ENCODE peak calls at places on chromosomes 5 and 9, in eight cellular contexts. One of them, this sample, is unnamed.

GRCh38 chr5:75089137-75089536 is 36.8 kb upstream of the GCNT4 start:
- DNase-seq in GDM1: no peak
- DNase-seq in choroid plexus epithelial cell: no peak
- DNase-seq in activated CD4-positive, alpha-beta T cell treated with anti-CD3 and anti-CD28 coated beads, Interleukin-2, amount 50 U/mL, for 1 hour: no peak
- DNase-seq in GM20000: no peak
- DNase-seq in stimulated activated CD4-positive, alpha-beta T cell treated with anti-CD3 and anti-CD28 coated beads, Interleukin-1b, Interleukin-23, amount 100 ng/mL, for 4 hours: no peak
- DNase-seq in A549: no peak
- DNase-seq in RCC 7860: no peak
- DNase-seq in this sample: no peak

GRCh38 chr5:78731884-78732283 is 83.3 kb upstream of the LHFPL2 start:
- DNase-seq in choroid plexus epithelial cell: peak
- DNase-seq in RCC 7860: no peak
- DNase-seq in A549: no peak
- DNase-seq in GM20000: no peak
- DNase-seq in GDM1: no peak
- DNase-seq in activated CD4-positive, alpha-beta T cell treated with anti-CD3 and anti-CD28 coated beads, Interleukin-2, amount 50 U/mL, for 1 hour: no peak
- DNase-seq in stimulated activated CD4-positive, alpha-beta T cell treated with anti-CD3 and anti-CD28 coated beads, Interleukin-1b, Interleukin-23, amount 100 ng/mL, for 4 hours: no peak
- DNase-seq in this sample: no peak

GRCh38 chr5:171308453-171309275 is at the start of gene TLX3:
- DNase-seq in RCC 7860: no peak
- DNase-seq in GM20000: no peak
- DNase-seq in stimulated activated CD4-positive, alpha-beta T cell treated with anti-CD3 and anti-CD28 coated beads, Interleukin-1b, Interleukin-23, amount 100 ng/mL, for 4 hours: no peak
- DNase-seq in GDM1: no peak
- DNase-seq in A549: no peak
- DNase-seq in choroid plexus epithelial cell: no peak
- DNase-seq in activated CD4-positive, alpha-beta T cell treated with anti-CD3 and anti-CD28 coated beads, Interleukin-2, amount 50 U/mL, for 1 hour: no peak
- DNase-seq in this sample: no peak

GRCh38 chr9:130297371-130297770 is 31.8 kb downstream of the HMCN2 start:
- DNase-seq in A549: no peak
- DNase-seq in activated CD4-positive, alpha-beta T cell treated with anti-CD3 and anti-CD28 coated beads, Interleukin-2, amount 50 U/mL, for 1 hour: no peak
- DNase-seq in RCC 7860: no peak
- DNase-seq in GM20000: no peak
- DNase-seq in stimulated activated CD4-positive, alpha-beta T cell treated with anti-CD3 and anti-CD28 coated beads, Interleukin-1b, Interleukin-23, amount 100 ng/mL, for 4 hours: no peak
- DNase-seq in choroid plexus epithelial cell: no peak
- DNase-seq in GDM1: no peak
- DNase-seq in this sample: no peak

GRCh38 chr9:87875839-87876545 is 6.7 kb upstream of the SPATA31E1 start:
- DNase-seq in GM20000: no peak
- DNase-seq in choroid plexus epithelial cell: no peak
- DNase-seq in A549: no peak
- DNase-seq in GDM1: no peak
- DNase-seq in RCC 7860: no peak
- DNase-seq in activated CD4-positive, alpha-beta T cell treated with anti-CD3 and anti-CD28 coated beads, Interleukin-2, amount 50 U/mL, for 1 hour: no peak
- DNase-seq in stimulated activated CD4-positive, alpha-beta T cell treated with anti-CD3 and anti-CD28 coated beads, Interleukin-1b, Interleukin-23, amount 100 ng/mL, for 4 hours: no peak
- DNase-seq in this sample: no peak

GRCh38 chr5:142674438-142675210 is 11.3 kb downstream of the FGF1 start:
- DNase-seq in GM20000: no peak
- DNase-seq in activated CD4-positive, alpha-beta T cell treated with anti-CD3 and anti-CD28 coated beads, Interleukin-2, amount 50 U/mL, for 1 hour: no peak
- DNase-seq in GDM1: no peak
- DNase-seq in choroid plexus epithelial cell: peak
- DNase-seq in A549: no peak
- DNase-seq in RCC 7860: no peak
- DNase-seq in stimulated activated CD4-positive, alpha-beta T cell treated with anti-CD3 and anti-CD28 coated beads, Interleukin-1b, Interleukin-23, amount 100 ng/mL, for 4 hours: no peak
- DNase-seq in this sample: peak

GRCh38 chr5:40260351-40260750 is 419.4 kb upstream of the PTGER4 start:
- DNase-seq in RCC 7860: no peak
- DNase-seq in GDM1: no peak
- DNase-seq in GM20000: no peak
- DNase-seq in A549: no peak
- DNase-seq in activated CD4-positive, alpha-beta T cell treated with anti-CD3 and anti-CD28 coated beads, Interleukin-2, amount 50 U/mL, for 1 hour: no peak
- DNase-seq in stimulated activated CD4-positive, alpha-beta T cell treated with anti-CD3 and anti-CD28 coated beads, Interleukin-1b, Interleukin-23, amount 100 ng/mL, for 4 hours: no peak
- DNase-seq in choroid plexus epithelial cell: peak
- DNase-seq in this sample: no peak

GRCh38 chr5:135255461-135256178 is 143.4 kb downstream of the MACROH2A1 start:
- DNase-seq in RCC 7860: no peak
- DNase-seq in GM20000: no peak
- DNase-seq in activated CD4-positive, alpha-beta T cell treated with anti-CD3 and anti-CD28 coated beads, Interleukin-2, amount 50 U/mL, for 1 hour: no peak
- DNase-seq in choroid plexus epithelial cell: no peak
- DNase-seq in GDM1: no peak
- DNase-seq in A549: no peak
- DNase-seq in stimulated activated CD4-positive, alpha-beta T cell treated with anti-CD3 and anti-CD28 coated beads, Interleukin-1b, Interleukin-23, amount 100 ng/mL, for 4 hours: no peak
- DNase-seq in this sample: no peak

GRCh38 chr5:56759521-56759920 is 55.8 kb upstream of the MAP3K1 start:
- DNase-seq in RCC 7860: no peak
- DNase-seq in GDM1: no peak
- DNase-seq in stimulated activated CD4-positive, alpha-beta T cell treated with anti-CD3 and anti-CD28 coated beads, Interleukin-1b, Interleukin-23, amount 100 ng/mL, for 4 hours: no peak
- DNase-seq in A549: no peak
- DNase-seq in GM20000: no peak
- DNase-seq in choroid plexus epithelial cell: no peak
- DNase-seq in activated CD4-positive, alpha-beta T cell treated with anti-CD3 and anti-CD28 coated beads, Interleukin-2, amount 50 U/mL, for 1 hour: no peak
- DNase-seq in this sample: no peak

GRCh38 chr9:136297016-136297691 is 6.7 kb downstream of the CCDC187 start:
- DNase-seq in activated CD4-positive, alpha-beta T cell treated with anti-CD3 and anti-CD28 coated beads, Interleukin-2, amount 50 U/mL, for 1 hour: no peak
- DNase-seq in GDM1: no peak
- DNase-seq in choroid plexus epithelial cell: no peak
- DNase-seq in GM20000: no peak
- DNase-seq in stimulated activated CD4-positive, alpha-beta T cell treated with anti-CD3 and anti-CD28 coated beads, Interleukin-1b, Interleukin-23, amount 100 ng/mL, for 4 hours: no peak
- DNase-seq in A549: no peak
- DNase-seq in RCC 7860: no peak
- DNase-seq in this sample: no peak

GRCh38 chr9:112757300-112757883 is 6.8 kb downstream of the SNX30 start:
- DNase-seq in stimulated activated CD4-positive, alpha-beta T cell treated with anti-CD3 and anti-CD28 coated beads, Interleukin-1b, Interleukin-23, amount 100 ng/mL, for 4 hours: no peak
- DNase-seq in activated CD4-positive, alpha-beta T cell treated with anti-CD3 and anti-CD28 coated beads, Interleukin-2, amount 50 U/mL, for 1 hour: no peak
- DNase-seq in GDM1: no peak
- DNase-seq in GM20000: no peak
- DNase-seq in RCC 7860: no peak
- DNase-seq in A549: no peak
- DNase-seq in choroid plexus epithelial cell: peak
- DNase-seq in this sample: no peak

GRCh38 chr9:109953300-109953699 is 173.3 kb downstream of the PALM2AKAP2 start:
- DNase-seq in stimulated activated CD4-positive, alpha-beta T cell treated with anti-CD3 and anti-CD28 coated beads, Interleukin-1b, Interleukin-23, amount 100 ng/mL, for 4 hours: no peak
- DNase-seq in A549: no peak
- DNase-seq in choroid plexus epithelial cell: no peak
- DNase-seq in GDM1: no peak
- DNase-seq in activated CD4-positive, alpha-beta T cell treated with anti-CD3 and anti-CD28 coated beads, Interleukin-2, amount 50 U/mL, for 1 hour: no peak
- DNase-seq in GM20000: no peak
- DNase-seq in RCC 7860: no peak
- DNase-seq in this sample: no peak

GRCh38 chr5:17192191-17192590 is 25.2 kb upstream of the BASP1 start:
- DNase-seq in GM20000: no peak
- DNase-seq in GDM1: no peak
- DNase-seq in activated CD4-positive, alpha-beta T cell treated with anti-CD3 and anti-CD28 coated beads, Interleukin-2, amount 50 U/mL, for 1 hour: no peak
- DNase-seq in stimulated activated CD4-positive, alpha-beta T cell treated with anti-CD3 and anti-CD28 coated beads, Interleukin-1b, Interleukin-23, amount 100 ng/mL, for 4 hours: no peak
- DNase-seq in choroid plexus epithelial cell: peak
- DNase-seq in RCC 7860: no peak
- DNase-seq in A549: no peak
- DNase-seq in this sample: no peak

GRCh38 chr5:129363991-129364390 is 96.1 kb upstream of the ADAMTS19 start:
- DNase-seq in A549: no peak
- DNase-seq in choroid plexus epithelial cell: no peak
- DNase-seq in RCC 7860: no peak
- DNase-seq in activated CD4-positive, alpha-beta T cell treated with anti-CD3 and anti-CD28 coated beads, Interleukin-2, amount 50 U/mL, for 1 hour: no peak
- DNase-seq in GDM1: no peak
- DNase-seq in stimulated activated CD4-positive, alpha-beta T cell treated with anti-CD3 and anti-CD28 coated beads, Interleukin-1b, Interleukin-23, amount 100 ng/mL, for 4 hours: no peak
- DNase-seq in GM20000: no peak
- DNase-seq in this sample: no peak

GRCh38 chr5:126454081-126454480 is 30.9 kb downstream of the GRAMD2B start:
- DNase-seq in GM20000: no peak
- DNase-seq in stimulated activated CD4-positive, alpha-beta T cell treated with anti-CD3 and anti-CD28 coated beads, Interleukin-1b, Interleukin-23, amount 100 ng/mL, for 4 hours: no peak
- DNase-seq in RCC 7860: no peak
- DNase-seq in activated CD4-positive, alpha-beta T cell treated with anti-CD3 and anti-CD28 coated beads, Interleukin-2, amount 50 U/mL, for 1 hour: no peak
- DNase-seq in GDM1: no peak
- DNase-seq in choroid plexus epithelial cell: peak
- DNase-seq in A549: no peak
- DNase-seq in this sample: no peak

GRCh38 chr9:33452828-33453271 is 5.5 kb upstream of the AQP3 start:
- DNase-seq in RCC 7860: peak
- DNase-seq in A549: peak
- DNase-seq in GM20000: peak
- DNase-seq in stimulated activated CD4-positive, alpha-beta T cell treated with anti-CD3 and anti-CD28 coated beads, Interleukin-1b, Interleukin-23, amount 100 ng/mL, for 4 hours: no peak
- DNase-seq in GDM1: peak
- DNase-seq in activated CD4-positive, alpha-beta T cell treated with anti-CD3 and anti-CD28 coated beads, Interleukin-2, amount 50 U/mL, for 1 hour: peak
- DNase-seq in choroid plexus epithelial cell: peak
- DNase-seq in this sample: peak

GRCh38 chr9:115922441-115922840 is 231.2 kb upstream of the PAPPA start:
- DNase-seq in RCC 7860: no peak
- DNase-seq in GDM1: no peak
- DNase-seq in choroid plexus epithelial cell: peak
- DNase-seq in activated CD4-positive, alpha-beta T cell treated with anti-CD3 and anti-CD28 coated beads, Interleukin-2, amount 50 U/mL, for 1 hour: no peak
- DNase-seq in GM20000: no peak
- DNase-seq in stimulated activated CD4-positive, alpha-beta T cell treated with anti-CD3 and anti-CD28 coated beads, Interleukin-1b, Interleukin-23, amount 100 ng/mL, for 4 hours: no peak
- DNase-seq in A549: no peak
- DNase-seq in this sample: no peak

GRCh38 chr9:591292-591691 is 250.2 kb upstream of the DMRT1 start:
- DNase-seq in GM20000: no peak
- DNase-seq in A549: no peak
- DNase-seq in GDM1: no peak
- DNase-seq in activated CD4-positive, alpha-beta T cell treated with anti-CD3 and anti-CD28 coated beads, Interleukin-2, amount 50 U/mL, for 1 hour: no peak
- DNase-seq in stimulated activated CD4-positive, alpha-beta T cell treated with anti-CD3 and anti-CD28 coated beads, Interleukin-1b, Interleukin-23, amount 100 ng/mL, for 4 hours: no peak
- DNase-seq in choroid plexus epithelial cell: no peak
- DNase-seq in RCC 7860: no peak
- DNase-seq in this sample: no peak

GRCh38 chr5:75057551-75057950 is 5.2 kb upstream of the GCNT4 start:
- DNase-seq in choroid plexus epithelial cell: no peak
- DNase-seq in RCC 7860: no peak
- DNase-seq in activated CD4-positive, alpha-beta T cell treated with anti-CD3 and anti-CD28 coated beads, Interleukin-2, amount 50 U/mL, for 1 hour: no peak
- DNase-seq in stimulated activated CD4-positive, alpha-beta T cell treated with anti-CD3 and anti-CD28 coated beads, Interleukin-1b, Interleukin-23, amount 100 ng/mL, for 4 hours: no peak
- DNase-seq in GM20000: no peak
- DNase-seq in GDM1: no peak
- DNase-seq in A549: no peak
- DNase-seq in this sample: no peak

GRCh38 chr9:89356782-89357181 is 38.5 kb downstream of the SECISBP2 start:
- DNase-seq in activated CD4-positive, alpha-beta T cell treated with anti-CD3 and anti-CD28 coated beads, Interleukin-2, amount 50 U/mL, for 1 hour: no peak
- DNase-seq in GM20000: no peak
- DNase-seq in GDM1: no peak
- DNase-seq in A549: no peak
- DNase-seq in RCC 7860: no peak
- DNase-seq in stimulated activated CD4-positive, alpha-beta T cell treated with anti-CD3 and anti-CD28 coated beads, Interleukin-1b, Interleukin-23, amount 100 ng/mL, for 4 hours: no peak
- DNase-seq in choroid plexus epithelial cell: no peak
- DNase-seq in this sample: no peak

GRCh38 chr5:160485364-160486010 is 63.8 kb downstream of the PTTG1 start:
- DNase-seq in RCC 7860: no peak
- DNase-seq in GM20000: no peak
- DNase-seq in stimulated activated CD4-positive, alpha-beta T cell treated with anti-CD3 and anti-CD28 coated beads, Interleukin-1b, Interleukin-23, amount 100 ng/mL, for 4 hours: no peak
- DNase-seq in activated CD4-positive, alpha-beta T cell treated with anti-CD3 and anti-CD28 coated beads, Interleukin-2, amount 50 U/mL, for 1 hour: no peak
- DNase-seq in A549: no peak
- DNase-seq in choroid plexus epithelial cell: no peak
- DNase-seq in GDM1: no peak
- DNase-seq in this sample: no peak